ENCODE peak calls at places on chromosomes 7 and 10, in ten cellular contexts. U is sciatic nerve; P is G401; Q is EH; F is epithelial cell of esophagus; Z is ureter; K is effector memory CD8-positive, alpha-beta T cell; R is stimulated activated CD4-positive, alpha-beta T cell treated with anti-CD3 and anti-CD28 coated beads, Interleukin-2, amount 100 ng/mL, for 48 hours; M is stimulated activated CD8-positive, alpha-beta memory T cell treated with anti-CD3 and anti-CD28 coated beads, Interleukin-12 subunit alpha, Interleukin-12 subunit beta, amount 100 ng/mL, for 1 hour; C is aorta. W is an unnamed sample.

GRCh38 chr10:127720903-127721302 is 16.1 kb upstream of the FOXI2 start:
- DNase-seq in R (no peak), P (no peak), K (no peak), Z (no peak), F (no peak), M (no peak), C (no peak), Q (no peak), U (no peak), W (no peak)

GRCh38 chr7:143487566-143487965 is 9.9 kb downstream of the TAS2R41 start:
- DNase-seq in P (no peak), U (peak), Z (peak), Q (peak), K (no peak), C (no peak), F (peak), R (no peak), M (no peak), W (peak)

GRCh38 chr10:70903262-70903921 is 15.0 kb upstream of the PCBD1 start:
- DNase-seq in C (no peak), Q (peak), Z (peak), F (peak), U (peak), P (peak), K (no peak), M (no peak), R (peak), W (peak)

GRCh38 chr10:24209946-24210491 is 1.1 kb downstream of the KIAA1217 start:
- DNase-seq in K (no peak), Z (no peak), C (no peak), P (no peak), F (peak), U (no peak), Q (peak), M (no peak), R (peak), W (peak)

GRCh38 chr10:112213098-112213823 is 29.7 kb upstream of the GPAM start:
- DNase-seq in U (no peak), Q (no peak), Z (no peak), F (no peak), C (no peak), M (no peak), K (no peak), R (no peak), P (no peak), W (no peak)

GRCh38 chr7:138962561-138963270 is 18.5 kb downstream of the KIAA1549 start:
- DNase-seq in R (no peak), Z (no peak), M (no peak), P (no peak), F (peak), Q (no peak), K (no peak), C (no peak), U (no peak), W (no peak)

GRCh38 chr10:61621538-61622150 is 41.1 kb upstream of the CABCOCO1 start:
- DNase-seq in U (no peak), F (peak), Z (no peak), K (no peak), P (no peak), C (no peak), Q (no peak), R (no peak), M (no peak), W (no peak)

GRCh38 chr10:113108180-113108835 is 158.3 kb downstream of the TCF7L2 start:
- DNase-seq in U (no peak), R (peak), C (peak), Z (peak), Q (no peak), K (peak), M (no peak), P (no peak), F (peak), W (no peak)

GRCh38 chr10:132420469-132421376 is 23.7 kb downstream of the PWWP2B start:
- DNase-seq in K (no peak), C (no peak), Z (no peak), U (no peak), F (no peak), R (no peak), P (no peak), Q (peak), M (no peak), W (no peak)

GRCh38 chr7:13800694-13801448 is 188.6 kb downstream of the ETV1 start:
- DNase-seq in Q (peak), K (no peak), Z (no peak), C (no peak), F (peak), P (peak), M (no peak), U (no peak), R (no peak), W (peak)

GRCh38 chr10:82564353-82565218 is 689.6 kb downstream of the NRG3 start:
- DNase-seq in Z (no peak), K (no peak), R (no peak), M (no peak), Q (no peak), P (no peak), F (no peak), U (no peak), C (no peak), W (no peak)

GRCh38 chr10:8350250-8350967 is 295.9 kb downstream of the GATA3 start:
- DNase-seq in Q (peak), F (peak), U (no peak), M (no peak), Z (no peak), P (no peak), R (no peak), C (no peak), K (no peak), W (no peak)

GRCh38 chr7:41732279-41733062 is 29.6 kb upstream of the INHBA start:
- DNase-seq in U (no peak), R (no peak), Z (no peak), P (no peak), C (no peak), F (no peak), M (no peak), K (no peak), Q (no peak), W (no peak)

GRCh38 chr7:16652888-16653287 is 6.9 kb downstream of the BZW2 start:
- DNase-seq in K (no peak), Q (no peak), P (no peak), C (no peak), U (no peak), F (peak), R (no peak), Z (peak), M (no peak), W (no peak)

GRCh38 chr7:70838292-70838907 is 293.5 kb upstream of the GALNT17 start:
- DNase-seq in P (no peak), C (no peak), Q (no peak), K (no peak), U (no peak), R (no peak), F (no peak), M (no peak), Z (no peak), W (no peak)

GRCh38 chr7:85890244-85890811 is 703.5 kb upstream of the SEMA3D start:
- DNase-seq in F (peak), C (no peak), K (no peak), R (no peak), P (peak), U (no peak), Q (peak), Z (no peak), M (no peak), W (peak)

GRCh38 chr10:2917926-2918325 is 149.4 kb upstream of the PFKP start:
- DNase-seq in P (no peak), C (no peak), U (no peak), Q (no peak), F (no peak), K (no peak), Z (no peak), M (no peak), R (no peak), W (no peak)

GRCh38 chr7:114922652-114923402 is 933 bp downstream of the MDFIC start:
- DNase-seq in R (peak), Q (peak), P (no peak), K (peak), C (peak), M (no peak), U (peak), Z (peak), F (peak), W (peak)

GRCh38 chr10:69413221-69413865 is 3.4 kb downstream of the TACR2 start:
- DNase-seq in M (no peak), C (peak), P (peak), U (peak), Q (peak), R (no peak), K (no peak), Z (peak), F (peak), W (peak)

GRCh38 chr7:132116369-132116768 is 459.9 kb downstream of the PLXNA4 start:
- DNase-seq in R (no peak), M (no peak), K (no peak), U (no peak), C (no peak), Q (peak), F (peak), P (no peak), Z (no peak), W (no peak)